ENCODE peak calls at places on chromosomes 12 and 14, in six cellular contexts. One of them, this sample, is unnamed.

GRCh38 chr12:130013771-130014484 is 110.1 kb upstream of the TMEM132D start:
- DNase-seq in WTC11: peak
- DNase-seq in GM12878: no peak
- DNase-seq in H1: peak
- DNase-seq in K562: peak
- DNase-seq in HepG2: peak
- DNase-seq in this sample: no peak

GRCh38 chr12:87995581-87996178 is 33.5 kb downstream of the C12orf50 start:
- DNase-seq in HepG2: peak
- DNase-seq in H1: peak
- DNase-seq in WTC11: peak
- DNase-seq in GM12878: no peak
- DNase-seq in K562: peak
- DNase-seq in this sample: peak

GRCh38 chr12:18905134-18905533 is 167.2 kb downstream of the CAPZA3 start:
- DNase-seq in K562: no peak
- DNase-seq in WTC11: no peak
- DNase-seq in H1: no peak
- DNase-seq in GM12878: no peak
- DNase-seq in HepG2: peak
- DNase-seq in this sample: no peak

GRCh38 chr12:41212625-41213024 is 24.5 kb downstream of the PDZRN4 start:
- DNase-seq in H1: no peak
- DNase-seq in WTC11: no peak
- DNase-seq in HepG2: no peak
- DNase-seq in K562: no peak
- DNase-seq in GM12878: no peak
- DNase-seq in this sample: no peak

GRCh38 chr12:46908236-46908935 is 82.6 kb upstream of the SLC38A4 start:
- DNase-seq in K562: no peak
- DNase-seq in H1: no peak
- DNase-seq in WTC11: no peak
- DNase-seq in GM12878: no peak
- DNase-seq in HepG2: no peak
- DNase-seq in this sample: no peak

GRCh38 chr12:107122452-107122958 is 29.2 kb upstream of the CRY1 start:
- DNase-seq in GM12878: no peak
- DNase-seq in H1: no peak
- DNase-seq in HepG2: no peak
- DNase-seq in K562: no peak
- DNase-seq in WTC11: no peak
- DNase-seq in this sample: no peak

GRCh38 chr12:33322519-33322918 is 117.1 kb downstream of the SYT10 start:
- DNase-seq in GM12878: no peak
- DNase-seq in K562: peak
- DNase-seq in HepG2: no peak
- DNase-seq in H1: no peak
- DNase-seq in WTC11: no peak
- DNase-seq in this sample: no peak

GRCh38 chr14:58026219-58026618 is 125.8 kb downstream of the ARMH4 start:
- DNase-seq in GM12878: no peak
- DNase-seq in H1: no peak
- DNase-seq in K562: no peak
- DNase-seq in HepG2: no peak
- DNase-seq in WTC11: no peak
- DNase-seq in this sample: no peak

GRCh38 chr14:68678471-68678870 is 114.4 kb downstream of the ZFP36L1 start:
- DNase-seq in K562: no peak
- DNase-seq in H1: no peak
- DNase-seq in WTC11: no peak
- DNase-seq in HepG2: no peak
- DNase-seq in GM12878: no peak
- DNase-seq in this sample: no peak

GRCh38 chr12:32486158-32486557 is 86.8 kb downstream of the FGD4 start:
- DNase-seq in K562: no peak
- DNase-seq in WTC11: no peak
- DNase-seq in HepG2: no peak
- DNase-seq in GM12878: no peak
- DNase-seq in H1: no peak
- DNase-seq in this sample: no peak

GRCh38 chr14:103868242-103868897 is 21.0 kb upstream of the PPP1R13B start:
- DNase-seq in GM12878: no peak
- DNase-seq in HepG2: no peak
- DNase-seq in WTC11: no peak
- DNase-seq in K562: no peak
- DNase-seq in H1: no peak
- DNase-seq in this sample: no peak

GRCh38 chr12:90543841-90544240 is 411.1 kb downstream of the CCER1 start:
- DNase-seq in HepG2: no peak
- DNase-seq in WTC11: no peak
- DNase-seq in H1: no peak
- DNase-seq in GM12878: no peak
- DNase-seq in K562: no peak
- DNase-seq in this sample: no peak

GRCh38 chr12:92938623-92939022 is 9.5 kb upstream of the EEA1 start:
- DNase-seq in GM12878: no peak
- DNase-seq in WTC11: no peak
- DNase-seq in HepG2: no peak
- DNase-seq in H1: no peak
- DNase-seq in K562: no peak
- DNase-seq in this sample: no peak

GRCh38 chr12:131530427-131530826 is 180.5 kb upstream of the SFSWAP start:
- DNase-seq in HepG2: no peak
- DNase-seq in GM12878: no peak
- DNase-seq in WTC11: no peak
- DNase-seq in K562: no peak
- DNase-seq in H1: no peak
- DNase-seq in this sample: no peak

GRCh38 chr12:59041241-59042121 is 121.2 kb upstream of the LRIG3 start:
- DNase-seq in HepG2: no peak
- DNase-seq in WTC11: no peak
- DNase-seq in GM12878: no peak
- DNase-seq in K562: no peak
- DNase-seq in H1: no peak
- DNase-seq in this sample: peak

GRCh38 chr12:46303039-46303666 is 34.3 kb upstream of the SLC38A1 start:
- DNase-seq in H1: no peak
- DNase-seq in WTC11: peak
- DNase-seq in GM12878: peak
- DNase-seq in K562: peak
- DNase-seq in HepG2: peak
- DNase-seq in this sample: peak

GRCh38 chr12:65602579-65603295 is 221.5 kb upstream of the HMGA2 start:
- DNase-seq in WTC11: peak
- DNase-seq in H1: peak
- DNase-seq in HepG2: peak
- DNase-seq in K562: peak
- DNase-seq in GM12878: no peak
- DNase-seq in this sample: peak

GRCh38 chr14:100534528-100535286 is 52.5 kb downstream of the BEGAIN start:
- DNase-seq in GM12878: no peak
- DNase-seq in K562: no peak
- DNase-seq in HepG2: no peak
- DNase-seq in H1: no peak
- DNase-seq in WTC11: peak
- DNase-seq in this sample: no peak

GRCh38 chr12:113248842-113249435 is 27.7 kb downstream of the TPCN1 start:
- DNase-seq in K562: no peak
- DNase-seq in HepG2: no peak
- DNase-seq in H1: no peak
- DNase-seq in WTC11: no peak
- DNase-seq in GM12878: no peak
- DNase-seq in this sample: no peak

GRCh38 chr14:21093769-21094681 is 4.4 kb downstream of the ZNF219 start:
- DNase-seq in WTC11: peak
- DNase-seq in HepG2: no peak
- DNase-seq in H1: no peak
- DNase-seq in GM12878: no peak
- DNase-seq in K562: no peak
- DNase-seq in this sample: no peak

GRCh38 chr12:112165624-112166023 is 40.3 kb downstream of the TRAFD1 start:
- DNase-seq in HepG2: no peak
- DNase-seq in WTC11: no peak
- DNase-seq in K562: no peak
- DNase-seq in GM12878: no peak
- DNase-seq in H1: no peak
- DNase-seq in this sample: no peak

GRCh38 chr14:23055621-23056256 is 1.6 kb downstream of the CDH24 start:
- DNase-seq in H1: no peak
- DNase-seq in K562: no peak
- DNase-seq in GM12878: no peak
- DNase-seq in WTC11: no peak
- DNase-seq in HepG2: no peak
- DNase-seq in this sample: no peak

GRCh38 chr14:53836546-53836945 is 120.1 kb downstream of the BMP4 start:
- DNase-seq in GM12878: no peak
- DNase-seq in HepG2: no peak
- DNase-seq in WTC11: no peak
- DNase-seq in H1: no peak
- DNase-seq in K562: no peak
- DNase-seq in this sample: no peak

GRCh38 chr12:128367961-128368360 is 101.0 kb downstream of the TMEM132C start:
- DNase-seq in GM12878: no peak
- DNase-seq in HepG2: no peak
- DNase-seq in K562: no peak
- DNase-seq in WTC11: no peak
- DNase-seq in H1: no peak
- DNase-seq in this sample: no peak

GRCh38 chr12:128365032-128365431 is 98.1 kb downstream of the TMEM132C start:
- DNase-seq in H1: no peak
- DNase-seq in WTC11: no peak
- DNase-seq in GM12878: no peak
- DNase-seq in HepG2: no peak
- DNase-seq in K562: no peak
- DNase-seq in this sample: no peak

GRCh38 chr12:128365831-128366231 is 98.9 kb downstream of the TMEM132C start:
- DNase-seq in WTC11: no peak
- DNase-seq in HepG2: no peak
- DNase-seq in GM12878: no peak
- DNase-seq in K562: no peak
- DNase-seq in H1: no peak
- DNase-seq in this sample: no peak
- TF ChIP-seq ATF3 in WTC11: no peak
- TF ChIP-seq ATF3 in HepG2: no peak
- TF ChIP-seq ATF3 in GM12878: no peak
- TF ChIP-seq ATF3 in K562: no peak
- TF ChIP-seq ATF3 in H1: no peak
- TF ChIP-seq ATF3 in this sample: no peak

GRCh38 chr14:52835122-52835903 is 43.9 kb upstream of the GNPNAT1 start:
- DNase-seq in HepG2: no peak
- DNase-seq in GM12878: no peak
- DNase-seq in H1: no peak
- DNase-seq in K562: peak
- DNase-seq in WTC11: no peak
- DNase-seq in this sample: peak

GRCh38 chr14:52833891-52834290 is 42.5 kb upstream of the GNPNAT1 start:
- DNase-seq in WTC11: no peak
- DNase-seq in GM12878: no peak
- DNase-seq in HepG2: no peak
- DNase-seq in K562: no peak
- DNase-seq in H1: no peak
- DNase-seq in this sample: no peak

GRCh38 chr14:52829527-52829926 is 38.1 kb upstream of the GNPNAT1 start:
- DNase-seq in WTC11: no peak
- DNase-seq in HepG2: no peak
- DNase-seq in GM12878: no peak
- DNase-seq in H1: no peak
- DNase-seq in K562: no peak
- DNase-seq in this sample: no peak

GRCh38 chr14:52837451-52837850 is 46.0 kb upstream of the GNPNAT1 start:
- DNase-seq in K562: no peak
- DNase-seq in HepG2: no peak
- DNase-seq in H1: no peak
- DNase-seq in WTC11: no peak
- DNase-seq in GM12878: no peak
- DNase-seq in this sample: no peak

GRCh38 chr14:52834440-52834842 is 43.0 kb upstream of the GNPNAT1 start:
- DNase-seq in HepG2: no peak
- DNase-seq in H1: no peak
- DNase-seq in GM12878: no peak
- DNase-seq in K562: no peak
- DNase-seq in WTC11: no peak
- DNase-seq in this sample: no peak
- TF ChIP-seq ATF3 in HepG2: no peak
- TF ChIP-seq ATF3 in H1: no peak
- TF ChIP-seq ATF3 in GM12878: no peak
- TF ChIP-seq ATF3 in K562: no peak
- TF ChIP-seq ATF3 in WTC11: no peak
- TF ChIP-seq ATF3 in this sample: no peak

DNA sequence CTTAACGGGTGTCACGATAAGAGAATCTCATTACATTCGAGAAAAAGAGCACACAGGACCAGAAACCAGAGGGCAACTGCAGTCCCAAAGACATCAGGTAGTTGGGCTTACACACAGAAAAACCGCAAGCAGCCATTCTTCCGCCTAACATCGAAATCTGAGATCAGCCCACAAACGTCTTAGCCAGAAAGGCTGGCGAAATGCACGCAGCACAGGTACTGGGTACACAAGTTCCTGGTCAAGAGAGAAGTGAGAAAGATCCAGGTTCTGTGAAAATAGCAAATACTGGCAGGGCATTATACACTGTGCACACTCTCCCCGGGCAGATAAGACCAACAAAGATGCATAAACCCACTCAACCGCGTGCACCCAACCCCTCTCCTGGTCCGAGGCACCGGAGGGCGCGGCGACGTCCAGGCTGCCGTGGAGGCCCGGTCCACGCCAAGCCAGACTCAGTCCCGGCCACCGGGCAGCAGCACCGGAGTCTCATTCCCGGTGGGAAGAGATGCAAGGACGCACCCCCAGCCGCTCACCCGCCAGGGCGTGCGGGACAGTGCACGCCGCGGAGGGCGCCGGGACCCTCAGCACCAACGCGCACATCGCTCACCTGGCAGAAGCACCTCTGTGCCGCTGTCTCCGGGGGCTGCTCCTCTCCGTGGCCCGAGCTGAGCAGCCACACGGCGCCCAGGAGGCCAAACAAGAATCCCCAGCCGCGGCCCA is 437 bp downstream of the ERO1A start:
- DNase-seq in GM12878: peak
- DNase-seq in HepG2: peak
- DNase-seq in H1: no peak
- DNase-seq in K562: peak
- DNase-seq in WTC11: no peak
- DNase-seq in this sample: no peak
- TF ChIP-seq ATF3 in GM12878: no peak
- TF ChIP-seq ATF3 in HepG2: no peak
- TF ChIP-seq ATF3 in H1: no peak
- TF ChIP-seq ATF3 in K562: no peak
- TF ChIP-seq ATF3 in WTC11: no peak
- TF ChIP-seq ATF3 in this sample: no peak

DNA sequence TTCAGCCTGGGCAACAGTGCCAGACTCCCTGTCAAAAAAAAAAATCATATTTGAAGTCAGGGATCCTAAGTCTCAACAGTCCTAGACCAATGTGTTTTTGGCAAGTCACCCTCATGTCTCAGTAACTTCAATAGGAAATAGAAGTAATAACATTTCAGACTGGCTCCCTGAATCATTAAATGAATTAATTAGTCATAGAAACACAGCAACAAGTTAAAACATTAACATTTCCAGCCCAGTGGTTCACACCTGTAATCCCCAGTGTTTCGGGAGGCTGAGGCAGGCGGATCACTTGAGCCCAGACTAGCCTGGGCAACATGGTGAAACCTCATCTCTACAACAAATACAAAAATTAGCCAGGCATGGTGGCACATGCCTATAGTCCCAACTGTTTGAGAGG is 125.2 kb downstream of the GTF2A1 start:
- DNase-seq in HepG2: no peak
- DNase-seq in GM12878: no peak
- DNase-seq in K562: no peak
- DNase-seq in H1: no peak
- DNase-seq in WTC11: no peak
- DNase-seq in this sample: no peak
- TF ChIP-seq ATF3 in HepG2: no peak
- TF ChIP-seq ATF3 in GM12878: no peak
- TF ChIP-seq ATF3 in K562: no peak
- TF ChIP-seq ATF3 in H1: no peak
- TF ChIP-seq ATF3 in WTC11: no peak
- TF ChIP-seq ATF3 in this sample: no peak

This sample was measured in HCT116.